ENCODE peak calls at places on chromosomes 1 and 21, in five cellular contexts. S is H1; K is CD4-positive, CD25-positive, alpha-beta regulatory T cell; Z is astrocyte of the spinal cord; A is dorsolateral prefrontal cortex. U is an unnamed sample.
A peak's percentile ranks its signal among the peaks of the same experiment; 100 is the strongest.

GRCh38 chr1:157966034-157966671 is 27.3 kb upstream of the KIRREL1 start:
- DNase-seq in S (no peak), K (no peak), Z (peak; percentile 74), A (no peak), U (no peak)

GRCh38 chr1:115170972-115171392 is 81.7 kb upstream of the TSPAN2 start:
- DNase-seq in S (no peak), K (no peak), Z (peak; percentile 50), A (no peak), U (no peak)

GRCh38 chr1:29521846-29522580 is 285.7 kb downstream of the PTPRU start:
- DNase-seq in S (peak; percentile 35), K (no peak), Z (no peak), A (no peak), U (no peak)

GRCh38 chr1:165352442-165353293 is 3.8 kb downstream of the LMX1A start:
- DNase-seq in S (peak; percentile 80), K (no peak), Z (no peak), A (no peak), U (no peak)

GRCh38 chr1:23611601-23612327 is 52.5 kb upstream of the ID3 start:
- DNase-seq in S (no peak), K (peak; percentile 42), Z (no peak), A (no peak), U (peak; percentile 68)

GRCh38 chr1:204294371-204294770 is 65.4 kb downstream of the PLEKHA6 start:
- DNase-seq in S (no peak), K (no peak), Z (peak; percentile 75), A (no peak), U (no peak)

GRCh38 chr1:1208713-1209433 is 2.5 kb upstream of the TNFRSF18 start:
- DNase-seq in S (no peak), K (no peak), Z (no peak), A (no peak), U (peak; percentile 57)

GRCh38 chr1:173112129-173112528 is 61.4 kb upstream of the TNFSF18 start:
- DNase-seq in S (no peak), K (no peak), Z (no peak), A (no peak), U (peak; percentile 59)

GRCh38 chr1:36199934-36200741 is 24.1 kb upstream of the THRAP3 start:
- DNase-seq in S (no peak), K (no peak), Z (peak; percentile 50), A (no peak), U (no peak)

GRCh38 chr1:932178-932520 is 8.4 kb downstream of the SAMD11 start:
- DNase-seq in S (no peak), K (no peak), Z (no peak), A (no peak), U (no peak)

GRCh38 chr1:182996816-182997215 is 26.4 kb upstream of the LAMC1 start:
- DNase-seq in S (no peak), K (no peak), Z (no peak), A (no peak), U (no peak)

GRCh38 chr1:27099904-27100796 is 54.8 kb downstream of the SLC9A1 start:
- DNase-seq in S (peak; percentile 59), K (no peak), Z (no peak), A (no peak), U (no peak)

GRCh38 chr21:35046880-35047229 is 2.2 kb downstream of the RUNX1 start:
- DNase-seq in S (no peak), K (no peak), Z (no peak), A (no peak), U (no peak)

GRCh38 chr1:66183386-66183785 is 350.6 kb upstream of the SGIP1 start:
- DNase-seq in S (no peak), K (no peak), Z (no peak), A (no peak), U (no peak)

GRCh38 chr1:19416919-19417441 is 68.4 kb downstream of the CAPZB start:
- DNase-seq in S (no peak), K (no peak), Z (no peak), A (no peak), U (no peak)

GRCh38 chr1:214516434-214517326 is 34.7 kb downstream of the PTPN14 start:
- DNase-seq in S (no peak), K (no peak), Z (no peak), A (no peak), U (no peak)

GRCh38 chr1:208086116-208086515 is 158.1 kb downstream of the PLXNA2 start:
- DNase-seq in S (no peak), K (no peak), Z (peak; percentile 35), A (no peak), U (no peak)

GRCh38 chr21:35508389-35508888 is 459.3 kb upstream of the RUNX1 start:
- DNase-seq in S (peak; percentile 52), K (no peak), Z (peak; percentile 51), A (peak; percentile 12), U (peak; percentile 51)

GRCh38 chr1:41341756-41342562 is 19.3 kb upstream of the FOXO6 start:
- DNase-seq in S (no peak), K (no peak), Z (no peak), A (peak; percentile 19), U (no peak)

GRCh38 chr1:40155910-40156309 is 5.3 kb upstream of the RLF start:
- DNase-seq in S (no peak), K (no peak), Z (no peak), A (no peak), U (no peak)

GRCh38 chr21:33841561-33841960 is 74.0 kb downstream of the ATP5PO start:
- DNase-seq in S (no peak), K (no peak), Z (no peak), A (no peak), U (no peak)

GRCh38 chr1:96361251-96361856 is 360.2 kb upstream of the PTBP2 start:
- DNase-seq in S (no peak), K (no peak), Z (no peak), A (no peak), U (no peak)

GRCh38 chr1:58982259-58982998 is 198.6 kb upstream of the JUN start:
- DNase-seq in S (no peak), K (no peak), Z (peak; percentile 60), A (no peak), U (no peak)

GRCh38 chr1:45621895-45622266 is 2.0 kb downstream of the CCDC17 start:
- DNase-seq in S (no peak), K (no peak), Z (no peak), A (no peak), U (no peak)

GRCh38 chr1:26358411-26359384 is 4.8 kb upstream of the CRYBG2 start:
- DNase-seq in S (no peak), K (peak; percentile 58), Z (no peak), A (no peak), U (peak; percentile 65)

GRCh38 chr1:175341631-175342429 is 149.3 kb upstream of the KIAA0040 start:
- DNase-seq in S (no peak), K (no peak), Z (no peak), A (no peak), U (no peak)

DNA sequence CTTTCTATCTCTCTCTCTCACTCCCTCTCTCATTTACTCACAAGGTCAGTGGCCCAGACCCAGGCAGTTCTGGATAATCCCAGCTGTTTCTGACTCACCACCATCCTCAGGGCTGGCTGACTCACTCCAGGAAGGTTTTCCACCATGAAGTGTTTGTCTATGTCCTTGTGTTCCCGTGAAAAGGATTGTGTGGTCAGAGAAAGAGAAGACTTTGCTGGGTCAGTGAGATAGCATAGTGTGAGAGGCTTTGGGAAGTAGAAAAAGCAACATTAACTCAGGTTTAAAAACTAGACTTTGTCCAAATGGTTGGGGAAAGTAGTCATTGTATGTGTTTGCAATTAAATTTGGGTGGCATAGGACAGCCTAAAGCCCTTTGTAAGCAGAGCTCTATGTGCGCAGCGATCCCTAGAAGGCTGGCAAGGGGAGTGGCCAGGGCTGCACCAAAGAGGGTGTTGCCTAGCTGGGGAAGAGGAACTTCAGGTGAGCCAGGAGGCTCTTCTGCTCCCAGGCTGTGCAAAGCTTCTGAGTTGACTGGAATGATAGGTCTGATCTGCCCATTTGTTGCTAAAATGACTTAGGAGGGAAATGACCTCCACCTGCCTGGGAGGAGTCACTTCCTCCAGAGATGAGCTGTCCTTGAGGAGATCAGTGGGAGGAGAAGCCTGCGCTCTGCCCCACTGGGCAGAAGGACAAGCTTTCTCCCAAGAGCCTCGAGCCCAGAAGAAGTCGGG is 4.9 kb upstream of the CAPN2 start:
- DNase-seq in S (no peak), K (no peak), Z (peak; percentile 98), A (no peak), U (peak; percentile 51)
- H3K4me3 ChIP-seq in S (no peak overlapping the region), K (no peak overlapping the region), Z (no peak overlapping the region), A (no peak overlapping the region), U (no peak overlapping the region)

DNA sequence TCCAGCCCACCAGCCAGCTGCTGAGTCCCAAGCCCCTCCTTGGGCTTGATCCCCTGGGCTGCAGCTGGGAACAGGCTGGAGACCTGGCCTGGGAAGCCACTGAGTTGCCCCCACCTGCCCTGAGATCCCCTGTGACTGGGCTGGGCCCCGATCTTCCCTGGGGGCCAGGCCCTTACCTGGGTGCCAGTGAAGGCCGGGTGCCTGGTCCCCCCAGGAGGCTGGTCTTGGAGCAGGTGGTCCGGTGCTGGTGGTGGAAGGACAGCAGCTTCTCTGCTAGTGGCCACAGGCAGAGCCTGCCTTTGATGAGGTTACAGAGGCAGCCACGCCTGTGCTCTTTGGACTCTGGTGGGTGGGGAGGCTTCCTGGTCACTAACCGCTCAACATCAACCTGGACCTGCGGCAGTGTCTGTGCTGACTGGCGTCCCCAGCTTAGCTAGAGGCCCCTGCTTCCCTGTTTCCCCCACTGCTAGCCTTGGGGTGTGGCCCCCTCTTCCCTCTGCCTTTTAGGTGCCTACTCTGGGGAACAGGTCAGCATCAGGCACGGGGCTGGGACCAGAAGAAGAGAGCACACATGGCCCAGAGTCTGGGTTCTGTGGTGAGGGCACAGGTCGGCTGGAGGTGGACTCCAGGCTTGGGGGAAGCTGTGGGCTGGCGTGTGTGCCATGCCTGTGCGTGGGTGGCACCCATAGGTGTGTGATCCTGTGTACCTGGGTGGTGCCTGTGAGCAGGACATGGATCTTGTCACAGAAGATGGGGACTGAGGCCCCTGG is at the start of gene EPS8L3:
- DNase-seq in S (no peak), K (no peak), Z (no peak), A (no peak), U (no peak)
- H3K4me3 ChIP-seq in S (no peak within 1 kb of the TSS), K (no peak within 1 kb of the TSS), Z (no peak within 1 kb of the TSS), A (no peak within 1 kb of the TSS), U (no peak within 1 kb of the TSS)

GRCh38 chr21:28758042-28758882 is 234.4 kb downstream of the LTN1 start:
- DNase-seq in S (no peak), K (no peak), Z (no peak), A (no peak), U (no peak)
- H3K4me3 ChIP-seq in S (no peak overlapping the region), K (no peak overlapping the region), Z (no peak overlapping the region), A (no peak overlapping the region), U (no peak overlapping the region)

GRCh38 chr1:101309334-101310221 is 72.8 kb downstream of the S1PR1 start:
- DNase-seq in S (peak; percentile 70), K (peak; percentile 86), Z (peak; percentile 55), A (peak; percentile 33), U (peak; percentile 88)
- H3K4me3 ChIP-seq in S (peak overlapping the region; percentile 55), K (peak overlapping the region; percentile 77), Z (peak overlapping the region; percentile 20), A (peak overlapping the region; percentile 64), U (peak overlapping the region; percentile 54)

U was measured in Karpas-422.